ENCODE peak calls at places on chromosomes 11 and 22, in six cellular contexts. Q, Z, K, F, V and O are unnamed samples.
A peak's percentile ranks its signal among the peaks of the same experiment; 100 is the strongest.

GRCh38 chr11:116868066-116868465 is 30.6 kb upstream of the APOA1 start:
- DNase-seq in Z (no peak), Q (no peak), V (no peak), K (no peak), F (no peak), O (no peak)

GRCh38 chr11:124762077-124762623 is at the start of gene ESAM:
- DNase-seq in Z (no peak), V (no peak), K (no peak), F (peak; percentile 75), Q (no peak), O (no peak)

GRCh38 chr22:27720860-27721259 is 80.7 kb downstream of the MN1 start:
- DNase-seq in K (no peak), Q (no peak), V (no peak), Z (no peak), F (no peak), O (no peak)

GRCh38 chr22:38843716-38844660 is at the start of gene NPTXR:
- DNase-seq in Q (peak; percentile 26), Z (no peak), K (no peak), F (peak; percentile 55), V (peak; percentile 54), O (peak; percentile 40)

GRCh38 chr11:10678106-10678505 is 15.4 kb downstream of the IRAG1 start:
- DNase-seq in V (no peak), Z (no peak), K (no peak), F (no peak), Q (no peak), O (no peak)

GRCh38 chr11:12224537-12224893 is 114.1 kb downstream of the MICAL2 start:
- DNase-seq in Z (no peak), F (peak; percentile 82), Q (no peak), K (peak; percentile 98), V (no peak), O (no peak)

GRCh38 chr11:44725016-44725651 is 1.6 kb upstream of the TSPAN18 start:
- DNase-seq in K (no peak), V (no peak), Z (no peak), Q (no peak), F (no peak), O (no peak)

GRCh38 chr22:48492371-48493320 is 1335.0 kb downstream of the BRD1 start:
- DNase-seq in Z (peak; percentile 9), V (peak; percentile 67), F (no peak), K (peak; percentile 67), Q (peak; percentile 27), O (peak; percentile 37)

GRCh38 chr11:121575250-121575962 is 122.6 kb upstream of the SORL1-AS1 start:
- DNase-seq in V (no peak), F (no peak), Q (no peak), Z (no peak), K (peak; percentile 65), O (no peak)

GRCh38 chr11:110077866-110078325 is 15.3 kb upstream of the ZC3H12C start:
- DNase-seq in Z (no peak), Q (peak; percentile 51), K (peak; percentile 69), V (no peak), F (peak; percentile 28), O (no peak)

GRCh38 chr22:29883045-29883830 is at the start of gene MTMR3:
- DNase-seq in K (peak; percentile 90), V (peak; percentile 91), Q (peak; percentile 80), F (peak; percentile 99), Z (peak; percentile 42), O (peak; percentile 96)

GRCh38 chr11:46444305-46444704 is 52.7 kb upstream of the CHRM4 start:
- DNase-seq in V (no peak), Z (no peak), K (no peak), F (no peak), Q (no peak), O (no peak)